ENCODE peak calls at places on chromosome 19, in seven cellular contexts. H, E, Q, R, J, W and X are unnamed samples.
A peak's percentile ranks its signal among the peaks of the same experiment; 100 is the strongest.

GRCh38 chr19:32676186-32676894 is 692 bp downstream of the RGS9BP start:
- DNase-seq in Q (peak; percentile 65), J (no peak), W (no peak), R (no peak), E (peak; percentile 57), H (no peak), X (no peak)

GRCh38 chr19:23409392-23410048 is 14.2 kb upstream of the ZNF91 start:
- DNase-seq in Q (no peak), J (no peak), H (no peak), R (no peak), W (no peak), E (no peak), X (no peak)

GRCh38 chr19:3725640-3726310 is 17.6 kb downstream of the TJP3 start:
- DNase-seq in Q (no peak), W (no peak), E (no peak), J (peak; percentile 73), H (peak; percentile 69), R (no peak), X (no peak)

GRCh38 chr19:29969891-29970290 is 27.9 kb downstream of the URI1 start:
- DNase-seq in J (no peak), Q (no peak), W (no peak), E (no peak), H (no peak), R (no peak), X (no peak)

GRCh38 chr19:43782689-43783231 is 2.0 kb upstream of the KCNN4 start:
- DNase-seq in R (no peak), E (no peak), H (no peak), W (peak; percentile 51), J (no peak), Q (no peak), X (no peak)

GRCh38 chr19:55242517-55242916 is 14.0 kb upstream of the TMEM86B start:
- DNase-seq in W (no peak), R (no peak), Q (no peak), J (no peak), H (no peak), E (no peak), X (no peak)

GRCh38 chr19:15195987-15196682 is 4.7 kb downstream of the NOTCH3 start:
- DNase-seq in J (peak; percentile 73), Q (no peak), E (no peak), H (peak; percentile 79), R (no peak), W (no peak), X (no peak)

GRCh38 chr19:38197937-38198704 is 25.9 kb downstream of the DPF1 start:
- DNase-seq in Q (no peak), H (no peak), W (no peak), E (no peak), R (no peak), J (no peak), X (no peak)

GRCh38 chr19:57914517-57914916 is 1.9 kb downstream of the ZNF417 start:
- DNase-seq in R (no peak), E (no peak), H (no peak), W (no peak), Q (no peak), J (no peak), X (no peak)

GRCh38 chr19:28472843-28473242 is 740.1 kb downstream of the UQCRFS1 start:
- DNase-seq in J (no peak), E (no peak), R (peak; percentile 76), Q (no peak), W (no peak), H (peak; percentile 69), X (no peak)

GRCh38 chr19:5103812-5104410 is 135.0 kb downstream of the KDM4B start:
- DNase-seq in W (no peak), E (no peak), J (no peak), Q (no peak), R (no peak), H (no peak), X (no peak)

GRCh38 chr19:7947939-7948338 is 4.5 kb upstream of the TIMM44 start:
- DNase-seq in R (no peak), J (no peak), H (no peak), Q (no peak), W (no peak), E (no peak), X (no peak)

GRCh38 chr19:56253737-56254136 is 18.8 kb upstream of the EDDM13 start:
- DNase-seq in J (peak; percentile 41), H (no peak), E (peak; percentile 13), Q (no peak), W (no peak), R (peak; percentile 52), X (peak; percentile 45)

GRCh38 chr19:13629687-13630357 is 123.5 kb upstream of the CACNA1A start:
- DNase-seq in W (no peak), E (no peak), J (no peak), R (no peak), H (no peak), Q (no peak), X (no peak)

DNA sequence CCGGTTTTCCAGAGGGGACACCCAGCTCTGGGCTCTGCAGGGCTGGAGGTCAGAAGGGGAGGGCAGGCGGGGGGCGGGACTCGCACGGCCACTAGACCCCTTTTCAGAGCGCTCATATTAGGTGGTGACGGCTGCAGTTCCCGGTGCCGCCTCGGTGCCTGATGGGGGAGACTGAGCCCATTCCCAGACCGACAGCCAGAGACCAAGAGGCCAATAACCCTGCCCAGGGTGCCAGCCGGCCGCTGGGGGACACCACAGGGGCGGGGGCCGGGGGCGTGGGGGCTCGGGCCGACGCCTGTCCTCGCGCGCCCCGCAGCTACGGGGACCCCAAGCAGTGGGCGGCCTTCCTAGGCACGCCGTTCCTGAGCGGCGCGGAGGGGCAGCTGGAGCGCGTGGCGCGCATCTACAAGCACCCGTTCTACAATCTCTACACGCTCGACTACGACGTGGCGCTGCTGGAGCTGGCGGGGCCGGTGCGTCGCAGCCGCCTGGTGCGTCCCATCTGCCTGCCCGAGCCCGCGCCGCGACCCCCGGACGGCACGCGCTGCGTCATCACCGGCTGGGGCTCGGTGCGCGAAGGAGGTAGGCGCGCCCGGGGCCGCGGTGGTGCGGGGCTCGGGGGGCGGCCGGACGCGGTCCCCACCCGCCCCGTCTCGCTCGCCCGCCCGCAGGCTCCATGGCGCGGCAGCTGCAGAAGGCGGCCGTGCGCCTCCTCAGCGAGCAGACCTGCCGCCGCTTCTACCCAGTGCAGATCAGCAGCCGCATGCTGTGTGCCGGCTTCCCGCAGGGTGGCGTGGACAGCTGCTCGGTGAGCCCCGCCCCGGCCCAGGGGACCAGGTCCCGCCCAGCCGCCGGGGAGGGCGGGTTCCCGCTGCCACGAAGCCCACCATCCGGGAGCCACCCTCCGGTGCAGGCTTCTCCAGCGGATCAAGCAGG is 2.4 kb downstream of the TIMM13 start:
- DNase-seq in J (no peak), R (peak; percentile 86), E (no peak), W (no peak), H (no peak), Q (peak; percentile 79), X (no peak)
- TF ChIP-seq CTCF in J (no peak), R (peak; percentile 10), E (no peak), W (no peak), H (no peak), Q (peak; percentile 41), X (no peak)

DNA sequence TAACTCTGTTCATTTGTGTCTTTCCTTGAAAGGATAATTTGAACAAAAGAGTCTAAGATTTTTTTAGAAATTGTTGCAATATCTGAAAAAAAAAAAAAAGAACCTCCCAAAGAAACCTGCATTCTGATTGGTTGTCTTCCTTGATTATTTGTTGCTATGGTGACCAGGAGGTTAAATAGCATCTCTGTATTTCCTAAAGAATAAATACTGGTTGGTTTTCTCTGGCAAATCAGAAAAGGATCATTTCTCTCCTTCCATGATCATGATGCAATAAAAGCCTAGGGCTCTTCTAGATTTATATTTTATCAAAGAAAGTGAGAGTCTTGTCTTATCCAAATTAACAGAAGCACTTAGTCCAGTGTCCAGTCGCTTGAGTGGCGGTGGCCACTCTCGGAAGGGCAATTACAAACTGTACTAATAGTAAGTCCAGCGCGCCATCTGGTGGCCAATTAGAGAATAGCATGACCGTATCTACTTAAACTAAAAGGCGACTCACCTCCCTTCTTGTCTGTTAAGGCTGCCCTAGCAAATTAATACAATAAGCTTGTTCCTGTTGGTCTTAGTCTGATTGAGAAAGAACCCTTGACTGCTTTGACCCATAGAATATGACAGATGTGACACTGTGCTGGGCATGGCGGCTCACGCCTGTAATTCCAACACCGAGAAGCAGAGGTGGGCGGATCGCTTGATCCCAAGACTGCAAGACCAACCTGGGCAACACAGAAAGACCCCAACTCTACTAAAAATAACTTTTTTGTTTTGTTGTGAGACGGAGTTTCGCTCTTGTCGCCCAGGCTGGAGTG is 47.0 kb upstream of the PNMA8B start:
- DNase-seq in Q (peak; percentile 91), E (peak; percentile 51), R (peak; percentile 81), W (peak; percentile 49), J (peak; percentile 86), H (peak; percentile 89), X (peak; percentile 76)
- TF ChIP-seq CTCF in Q (peak; percentile 93), E (peak; percentile 65), R (peak; percentile 71), W (peak; percentile 59), J (peak; percentile 97), H (peak; percentile 91), X (peak; percentile 78)

GRCh38 chr19:18587962-18588610 is 512 bp upstream of the REX1BD start:
- DNase-seq in H (no peak), W (no peak), Q (no peak), J (no peak), R (no peak), E (no peak), X (no peak)

GRCh38 chr19:18587561-18587960 is 1.0 kb upstream of the REX1BD start:
- DNase-seq in Q (no peak), R (no peak), W (no peak), J (no peak), H (no peak), E (no peak), X (no peak)

GRCh38 chr19:18588611-18589379 is at the start of gene REX1BD:
- DNase-seq in J (no peak), H (peak; percentile 90), W (peak; percentile 79), E (peak; percentile 93), Q (peak; percentile 94), R (peak; percentile 92), X (peak; percentile 86)

GRCh38 chr19:18590273-18591272 is 2.0 kb downstream of the REX1BD start:
- DNase-seq in W (no peak), Q (peak; percentile 87), R (no peak), E (peak; percentile 70), J (peak; percentile 96), H (no peak), X (no peak)

GRCh38 chr19:18589380-18590272 is 1.0 kb downstream of the REX1BD start:
- DNase-seq in Q (peak; percentile 84), J (peak; percentile 73), W (no peak), R (peak; percentile 74), H (peak; percentile 70), E (no peak), X (peak; percentile 75)
- TF ChIP-seq CTCF in Q (no peak), J (no peak), W (no peak), R (no peak), H (peak; percentile 20), E (peak; percentile 22), X (peak; percentile 24)

GRCh38 chr19:44845286-44845611 is 848 bp upstream of the NECTIN2 start:
- DNase-seq in R (no peak), H (peak; percentile 50), Q (no peak), J (no peak), E (no peak), W (no peak), X (no peak)

GRCh38 chr19:44848036-44848804 is 2.1 kb downstream of the NECTIN2 start:
- DNase-seq in J (no peak), E (no peak), Q (no peak), R (no peak), H (no peak), W (no peak), X (peak; percentile 18)

GRCh38 chr19:44847144-44848035 is 1.3 kb downstream of the NECTIN2 start:
- DNase-seq in E (no peak), J (peak; percentile 8), R (no peak), Q (peak; percentile 72), W (no peak), H (peak; percentile 80), X (peak; percentile 14)

GRCh38 chr19:44846455-44847143 is 502 bp downstream of the NECTIN2 start:
- DNase-seq in H (peak; percentile 45), W (no peak), J (no peak), R (no peak), Q (peak; percentile 66), E (no peak), X (peak; percentile 16)

GRCh38 chr19:44845612-44846454 is at the start of gene NECTIN2:
- DNase-seq in E (peak; percentile 88), Q (peak; percentile 100), R (peak; percentile 92), H (peak; percentile 99), W (peak; percentile 68), J (peak; percentile 98), X (peak; percentile 100)
- TF ChIP-seq CTCF in E (peak; percentile 66), Q (peak; percentile 55), R (peak; percentile 65), H (peak; percentile 42), W (no peak), J (peak; percentile 87), X (peak; percentile 58)